ENCODE peak calls at places on chromosomes 6 and 20, in five cellular contexts. Y is T follicular helper cell; A is stimulated activated CD8-positive, alpha-beta memory T cell treated with anti-CD3 and anti-CD28 coated beads, Interleukin-15, amount 100 ng/mL, for 4 hours; J is retina; B is nucleus accumbens. O is an unnamed sample.

GRCh38 chr6:39370021-39370420 is 47.5 kb upstream of the KCNK16 start:
- DNase-seq in Y (no peak), A (no peak), J (no peak), B (peak; percentile 10), O (no peak)

GRCh38 chr20:62887860-62888239 is 26.2 kb upstream of the TCFL5 start:
- DNase-seq in Y (no peak), A (no peak), J (no peak), B (no peak), O (no peak)

GRCh38 chr6:14841901-14842421 is 403.9 kb upstream of the JARID2 start:
- DNase-seq in Y (no peak), A (no peak), J (no peak), B (no peak), O (no peak)

GRCh38 chr6:151961809-151962208 is 154.3 kb downstream of the ESR1 start:
- DNase-seq in Y (no peak), A (no peak), J (no peak), B (no peak), O (no peak)

GRCh38 chr6:28354688-28355554 is 5.2 kb downstream of the ZKSCAN3 start:
- DNase-seq in Y (no peak), A (no peak), J (no peak), B (no peak), O (no peak)

GRCh38 chr20:48010623-48011022 is 225.3 kb upstream of the SULF2 start:
- DNase-seq in Y (no peak), A (no peak), J (no peak), B (no peak), O (no peak)

GRCh38 chr6:17061097-17061496 is 40.8 kb upstream of the STMND1 start:
- DNase-seq in Y (no peak), A (no peak), J (no peak), B (no peak), O (no peak)

GRCh38 chr6:161031721-161032495 is 40.3 kb downstream of the MAP3K4 start:
- DNase-seq in Y (no peak), A (no peak), J (no peak), B (no peak), O (no peak)

GRCh38 chr20:4014031-4014474 is 1.3 kb downstream of the RNF24 start:
- DNase-seq in Y (no peak), A (no peak), J (peak; percentile 56), B (peak; percentile 41), O (no peak)

GRCh38 chr20:62685781-62686555 is 22.7 kb upstream of the NTSR1 start:
- DNase-seq in Y (no peak), A (no peak), J (peak; percentile 76), B (peak; percentile 5), O (peak; percentile 72)

GRCh38 chr20:50442526-50442925 is 67.7 kb upstream of the PTPN1 start:
- DNase-seq in Y (no peak), A (no peak), J (no peak), B (no peak), O (no peak)

GRCh38 chr20:6976096-6976495 is 208.6 kb downstream of the BMP2 start:
- DNase-seq in Y (no peak), A (no peak), J (no peak), B (no peak), O (no peak)

GRCh38 chr20:63465380-63466249 is 6.8 kb downstream of the KCNQ2 start:
- DNase-seq in Y (no peak), A (no peak), J (no peak), B (no peak), O (no peak)

GRCh38 chr6:134961366-134961765 is 11.5 kb upstream of the ALDH8A1 start:
- DNase-seq in Y (no peak), A (no peak), J (no peak), B (no peak), O (no peak)

GRCh38 chr20:63738687-63739128 is 868 bp upstream of the SLC2A4RG start:
- DNase-seq in Y (peak; percentile 22), A (no peak), J (no peak), B (no peak), O (no peak)

GRCh38 chr6:21856844-21857243 is 263.3 kb downstream of the SOX4 start:
- DNase-seq in Y (no peak), A (no peak), J (no peak), B (no peak), O (no peak)

GRCh38 chr6:149723771-149724417 is 6.0 kb upstream of the LATS1 start:
- DNase-seq in Y (peak; percentile 18), A (peak; percentile 12), J (no peak), B (peak; percentile 50), O (no peak)

GRCh38 chr6:154842828-154843227 is 109.6 kb downstream of the SCAF8 start:
- DNase-seq in Y (no peak), A (no peak), J (no peak), B (no peak), O (no peak)

GRCh38 chr6:110250838-110251237 is 70.6 kb downstream of the CDC40 start:
- DNase-seq in Y (no peak), A (no peak), J (no peak), B (no peak), O (no peak)

GRCh38 chr6:109318328-109318876 is 63.9 kb downstream of the CD164 start:
- DNase-seq in Y (no peak), A (no peak), J (no peak), B (peak; percentile 78), O (no peak)

GRCh38 chr6:33197431-33198048 is 2.9 kb downstream of the RXRB start:
- DNase-seq in Y (no peak), A (no peak), J (peak; percentile 51), B (peak; percentile 40), O (no peak)

GRCh38 chr20:63735859-63736718 is at the start of gene LIME1:
- DNase-seq in Y (peak; percentile 75), A (peak; percentile 65), J (peak; percentile 59), B (no peak), O (no peak)

GRCh38 chr6:81171991-81172740 is 580.3 kb downstream of the TENT5A start:
- DNase-seq in Y (no peak), A (no peak), J (peak; percentile 13), B (no peak), O (peak; percentile 81)

GRCh38 chr6:166258854-166259276 is 49.3 kb downstream of the PRR18 start:
- DNase-seq in Y (peak; percentile 26), A (no peak), J (no peak), B (no peak), O (no peak)

GRCh38 chr6:40358473-40359460 is 228.4 kb downstream of the LRFN2 start:
- DNase-seq in Y (no peak), A (no peak), J (no peak), B (no peak), O (no peak)

GRCh38 chr6:141561154-141561553 is 571.6 kb upstream of the GJE1 start:
- DNase-seq in Y (no peak), A (no peak), J (no peak), B (no peak), O (no peak)

GRCh38 chr6:121838842-121839241 is 403.4 kb downstream of the GJA1 start:
- DNase-seq in Y (no peak), A (no peak), J (no peak), B (no peak), O (no peak)

GRCh38 chr20:23106271-23106851 is 20.2 kb upstream of the CD93 start:
- DNase-seq in Y (no peak), A (no peak), J (no peak), B (no peak), O (no peak)

GRCh38 chr6:28725890-28726348 is 197.9 kb downstream of the TRIM27 start:
- DNase-seq in Y (no peak), A (no peak), J (no peak), B (no peak), O (no peak)